ENCODE peak calls at places on chromosomes 3 and 15, in four cellular contexts. One of them, this sample, is unnamed.
A peak's percentile ranks its signal among the peaks of the same experiment; 100 is the strongest.

GRCh38 chr15:65833501-65834220 is 35.6 kb upstream of the RAB11A start:
- DNase-seq in K562: no peak
- DNase-seq in H1: no peak
- DNase-seq in HepG2: peak; percentile 29
- DNase-seq in this sample: peak; percentile 66

GRCh38 chr3:197003461-197004385 is 25.9 kb downstream of the MELTF start:
- DNase-seq in K562: peak; percentile 31
- DNase-seq in H1: no peak
- DNase-seq in HepG2: no peak
- DNase-seq in this sample: no peak

GRCh38 chr15:67406257-67406861 is 114.6 kb upstream of the C15orf61 start:
- DNase-seq in K562: peak; percentile 79
- DNase-seq in H1: no peak
- DNase-seq in HepG2: no peak
- DNase-seq in this sample: no peak

GRCh38 chr15:40150163-40150925 is 10.5 kb upstream of the BUB1B start:
- DNase-seq in K562: no peak
- DNase-seq in H1: no peak
- DNase-seq in HepG2: peak; percentile 14
- DNase-seq in this sample: peak; percentile 40

GRCh38 chr15:31469801-31470545 is 143.3 kb downstream of the KLF13 start:
- DNase-seq in K562: no peak
- DNase-seq in H1: peak; percentile 13
- DNase-seq in HepG2: no peak
- DNase-seq in this sample: no peak

GRCh38 chr3:180116658-180117057 is 79.9 kb upstream of the PEX5L start:
- DNase-seq in K562: no peak
- DNase-seq in H1: no peak
- DNase-seq in HepG2: no peak
- DNase-seq in this sample: no peak

GRCh38 chr3:115713247-115713646 is 89.9 kb downstream of the GAP43 start:
- DNase-seq in K562: no peak
- DNase-seq in H1: no peak
- DNase-seq in HepG2: no peak
- DNase-seq in this sample: no peak

GRCh38 chr3:148190441-148190990 is 507.2 kb upstream of the AGTR1 start:
- DNase-seq in K562: no peak
- DNase-seq in H1: no peak
- DNase-seq in HepG2: no peak
- DNase-seq in this sample: no peak

GRCh38 chr3:9769426-9770275 is at the start of gene CAMK1:
- DNase-seq in K562: peak; percentile 60
- DNase-seq in H1: peak; percentile 85
- DNase-seq in HepG2: peak; percentile 45
- DNase-seq in this sample: peak; percentile 75

GRCh38 chr3:32026583-32026982 is 45.0 kb downstream of the ZNF860 start:
- DNase-seq in K562: no peak
- DNase-seq in H1: no peak
- DNase-seq in HepG2: no peak
- DNase-seq in this sample: no peak

GRCh38 chr3:12445523-12446240 is 38.6 kb upstream of the TSEN2 start:
- DNase-seq in K562: no peak
- DNase-seq in H1: no peak
- DNase-seq in HepG2: no peak
- DNase-seq in this sample: no peak

GRCh38 chr3:188025555-188025954 is 128.4 kb upstream of the LPP start:
- DNase-seq in K562: no peak
- DNase-seq in H1: no peak
- DNase-seq in HepG2: no peak
- DNase-seq in this sample: no peak

GRCh38 chr3:187012609-187013051 is 82.3 kb downstream of the ST6GAL1 start:
- DNase-seq in K562: no peak
- DNase-seq in H1: peak; percentile 44
- DNase-seq in HepG2: no peak
- DNase-seq in this sample: peak; percentile 95

DNA sequence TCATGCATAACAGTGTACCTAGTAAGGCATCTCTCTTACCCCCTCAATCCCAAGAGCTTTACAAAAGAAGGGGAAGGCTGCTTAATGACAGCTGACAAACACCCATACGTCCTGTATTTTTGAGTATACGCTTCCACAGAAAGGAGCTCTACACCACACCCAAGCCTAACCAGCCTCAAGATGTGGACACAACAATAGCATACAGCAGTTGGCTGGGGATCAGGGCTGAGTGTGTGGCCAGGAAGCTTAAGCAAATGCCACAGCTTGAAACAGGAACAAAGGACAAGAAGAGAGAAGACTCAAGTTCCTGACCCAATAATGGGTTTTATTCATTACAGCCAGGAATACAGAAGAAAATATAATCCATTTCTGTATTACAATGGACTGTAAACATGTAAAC is 6.9 kb downstream of the HEXA start:
- DNase-seq in K562: no peak
- DNase-seq in H1: no peak
- DNase-seq in HepG2: no peak
- DNase-seq in this sample: no peak
- TF ChIP-seq POLR2AphosphoS5 in K562: no peak
- TF ChIP-seq POLR2AphosphoS5 in H1: no peak
- TF ChIP-seq POLR2AphosphoS5 in HepG2: no peak
- TF ChIP-seq POLR2AphosphoS5 in this sample: no peak

GRCh38 chr3:127590593-127591477 is at the start of gene TPRA1:
- DNase-seq in K562: peak; percentile 92
- DNase-seq in H1: peak; percentile 89
- DNase-seq in HepG2: peak; percentile 98
- DNase-seq in this sample: peak; percentile 96

GRCh38 chr3:127587876-127588275 is 2.7 kb downstream of the TPRA1 start:
- DNase-seq in K562: no peak
- DNase-seq in H1: no peak
- DNase-seq in HepG2: no peak
- DNase-seq in this sample: no peak

GRCh38 chr3:127590282-127590592 is 296 bp downstream of the TPRA1 start:
- DNase-seq in K562: no peak
- DNase-seq in H1: no peak
- DNase-seq in HepG2: no peak
- DNase-seq in this sample: no peak

GRCh38 chr3:127589600-127590281 is 792 bp downstream of the TPRA1 start:
- DNase-seq in K562: no peak
- DNase-seq in H1: peak; percentile 61
- DNase-seq in HepG2: no peak
- DNase-seq in this sample: peak; percentile 27

GRCh38 chr3:127588675-127589577 is 1.6 kb downstream of the TPRA1 start:
- DNase-seq in K562: peak; percentile 39
- DNase-seq in H1: no peak
- DNase-seq in HepG2: peak; percentile 23
- DNase-seq in this sample: peak; percentile 13
- TF ChIP-seq POLR2A in K562: no peak
- TF ChIP-seq POLR2A in H1: no peak
- TF ChIP-seq POLR2A in HepG2: no peak
- TF ChIP-seq POLR2A in this sample: no peak

GRCh38 chr15:48590704-48591103 is 54.8 kb downstream of the FBN1 start:
- DNase-seq in K562: peak; percentile 66
- DNase-seq in H1: no peak
- DNase-seq in HepG2: no peak
- DNase-seq in this sample: peak; percentile 90
- TF ChIP-seq JUN in K562: no peak
- TF ChIP-seq JUN in H1: no peak
- TF ChIP-seq JUN in HepG2: no peak
- TF ChIP-seq JUN in this sample: no peak

GRCh38 chr3:58188921-58189451 is 21.8 kb downstream of the DNASE1L3 start:
- DNase-seq in K562: peak; percentile 36
- DNase-seq in H1: no peak
- DNase-seq in HepG2: peak; percentile 85
- DNase-seq in this sample: no peak
- TF ChIP-seq POLR2AphosphoS5 in K562: no peak
- TF ChIP-seq POLR2AphosphoS5 in H1: no peak
- TF ChIP-seq POLR2AphosphoS5 in HepG2: no peak
- TF ChIP-seq POLR2AphosphoS5 in this sample: no peak

GRCh38 chr3:152213938-152214337 is 54.8 kb upstream of the MBNL1 start:
- DNase-seq in K562: no peak
- DNase-seq in H1: no peak
- DNase-seq in HepG2: no peak
- DNase-seq in this sample: no peak
- TF ChIP-seq POLR2A in K562: no peak
- TF ChIP-seq POLR2A in H1: no peak
- TF ChIP-seq POLR2A in HepG2: no peak
- TF ChIP-seq POLR2A in this sample: no peak

GRCh38 chr15:94523873-94524272 is 292.5 kb downstream of the MCTP2 start:
- DNase-seq in K562: no peak
- DNase-seq in H1: no peak
- DNase-seq in HepG2: no peak
- DNase-seq in this sample: no peak
- TF ChIP-seq JUN in K562: no peak
- TF ChIP-seq JUN in H1: no peak
- TF ChIP-seq JUN in HepG2: no peak
- TF ChIP-seq JUN in this sample: no peak

GRCh38 chr3:50185230-50185629 is 6.2 kb upstream of the GNAT1 start:
- DNase-seq in K562: no peak
- DNase-seq in H1: no peak
- DNase-seq in HepG2: no peak
- DNase-seq in this sample: no peak
- TF ChIP-seq POLR2AphosphoS5 in K562: no peak
- TF ChIP-seq POLR2AphosphoS5 in H1: no peak
- TF ChIP-seq POLR2AphosphoS5 in HepG2: no peak
- TF ChIP-seq POLR2AphosphoS5 in this sample: no peak